ENCODE peak calls at places on chromosomes 13 and 19, in seven cellular contexts. One of them, this sample, is unnamed.

GRCh38 chr13:77860621-77861020 is 58.0 kb downstream of the EDNRB start:
- DNase-seq in Peyer's patch: no peak
- DNase-seq in H9: no peak
- DNase-seq in GM23338: no peak
- DNase-seq in HFF-Myc: no peak
- DNase-seq in Panc1: no peak
- DNase-seq in choroid plexus epithelial cell: peak
- DNase-seq in this sample: no peak

GRCh38 chr19:12065100-12065538 is 588 bp downstream of the ZNF844 start:
- DNase-seq in Peyer's patch: no peak
- DNase-seq in H9: no peak
- DNase-seq in GM23338: peak
- DNase-seq in HFF-Myc: no peak
- DNase-seq in Panc1: no peak
- DNase-seq in choroid plexus epithelial cell: peak
- DNase-seq in this sample: no peak

GRCh38 chr13:23866420-23867026 is 22.7 kb downstream of the MIPEP start:
- DNase-seq in Peyer's patch: no peak
- DNase-seq in H9: no peak
- DNase-seq in GM23338: no peak
- DNase-seq in HFF-Myc: no peak
- DNase-seq in Panc1: no peak
- DNase-seq in choroid plexus epithelial cell: no peak
- DNase-seq in this sample: no peak

GRCh38 chr13:40597735-40598365 is 68.6 kb downstream of the FOXO1 start:
- DNase-seq in Peyer's patch: no peak
- DNase-seq in H9: no peak
- DNase-seq in GM23338: peak
- DNase-seq in HFF-Myc: no peak
- DNase-seq in Panc1: no peak
- DNase-seq in choroid plexus epithelial cell: no peak
- DNase-seq in this sample: no peak

GRCh38 chr19:746208-746819 is 4.6 kb upstream of the MISP start:
- DNase-seq in Peyer's patch: no peak
- DNase-seq in H9: no peak
- DNase-seq in GM23338: no peak
- DNase-seq in HFF-Myc: no peak
- DNase-seq in Panc1: no peak
- DNase-seq in choroid plexus epithelial cell: no peak
- DNase-seq in this sample: no peak

GRCh38 chr13:41601718-41602445 is 144.5 kb downstream of the RGCC start:
- DNase-seq in Peyer's patch: no peak
- DNase-seq in H9: no peak
- DNase-seq in GM23338: no peak
- DNase-seq in HFF-Myc: peak
- DNase-seq in Panc1: no peak
- DNase-seq in choroid plexus epithelial cell: no peak
- DNase-seq in this sample: no peak

GRCh38 chr13:92592757-92593156 is 633.9 kb upstream of the GPC6 start:
- DNase-seq in Peyer's patch: no peak
- DNase-seq in H9: no peak
- DNase-seq in GM23338: no peak
- DNase-seq in HFF-Myc: no peak
- DNase-seq in Panc1: no peak
- DNase-seq in choroid plexus epithelial cell: no peak
- DNase-seq in this sample: no peak

GRCh38 chr13:50277127-50277526 is 261.9 kb downstream of the KCNRG start:
- DNase-seq in Peyer's patch: no peak
- DNase-seq in H9: no peak
- DNase-seq in GM23338: no peak
- DNase-seq in HFF-Myc: no peak
- DNase-seq in Panc1: no peak
- DNase-seq in choroid plexus epithelial cell: no peak
- DNase-seq in this sample: no peak

GRCh38 chr19:49665301-49666119 is at the start of the genes BCL2L12 and IRF3:
- DNase-seq in Peyer's patch: peak
- DNase-seq in H9: peak
- DNase-seq in GM23338: peak
- DNase-seq in HFF-Myc: peak
- DNase-seq in Panc1: no peak
- DNase-seq in choroid plexus epithelial cell: peak
- DNase-seq in this sample: peak

GRCh38 chr19:49666120-49666444 is 349 bp downstream of the BCL2L12 start:
- DNase-seq in Peyer's patch: no peak
- DNase-seq in H9: no peak
- DNase-seq in GM23338: peak
- DNase-seq in HFF-Myc: no peak
- DNase-seq in Panc1: no peak
- DNase-seq in choroid plexus epithelial cell: no peak
- DNase-seq in this sample: no peak

GRCh38 chr19:49663224-49663623 is 2.4 kb downstream of the IRF3 start:
- DNase-seq in Peyer's patch: no peak
- DNase-seq in H9: no peak
- DNase-seq in GM23338: no peak
- DNase-seq in HFF-Myc: no peak
- DNase-seq in Panc1: no peak
- DNase-seq in choroid plexus epithelial cell: no peak
- DNase-seq in this sample: no peak

GRCh38 chr19:49662011-49662410 is 3.6 kb downstream of the IRF3 start:
- DNase-seq in Peyer's patch: no peak
- DNase-seq in H9: no peak
- DNase-seq in GM23338: no peak
- DNase-seq in HFF-Myc: no peak
- DNase-seq in Panc1: no peak
- DNase-seq in choroid plexus epithelial cell: no peak
- DNase-seq in this sample: no peak

GRCh38 chr19:49664171-49665070 is 1.2 kb downstream of the IRF3 start:
- DNase-seq in Peyer's patch: peak
- DNase-seq in H9: peak
- DNase-seq in GM23338: peak
- DNase-seq in HFF-Myc: no peak
- DNase-seq in Panc1: no peak
- DNase-seq in choroid plexus epithelial cell: peak
- DNase-seq in this sample: peak
- TF ChIP-seq CTCF in Peyer's patch: peak
- TF ChIP-seq CTCF in H9: peak
- TF ChIP-seq CTCF in GM23338: no peak
- TF ChIP-seq CTCF in HFF-Myc: no peak
- TF ChIP-seq CTCF in Panc1: no peak
- TF ChIP-seq CTCF in choroid plexus epithelial cell: peak
- TF ChIP-seq CTCF in this sample: no peak

GRCh38 chr19:36489920-36490415 is 607 bp upstream of the ZNF566 start:
- DNase-seq in Peyer's patch: peak
- DNase-seq in H9: peak
- DNase-seq in GM23338: peak
- DNase-seq in HFF-Myc: peak
- DNase-seq in Panc1: peak
- DNase-seq in choroid plexus epithelial cell: peak
- DNase-seq in this sample: no peak

GRCh38 chr19:36483653-36484052 is 5.7 kb downstream of the ZNF566 start:
- DNase-seq in Peyer's patch: no peak
- DNase-seq in H9: no peak
- DNase-seq in GM23338: no peak
- DNase-seq in HFF-Myc: no peak
- DNase-seq in Panc1: no peak
- DNase-seq in choroid plexus epithelial cell: no peak
- DNase-seq in this sample: no peak

GRCh38 chr19:36489139-36489919 is at the start of gene ZNF566:
- DNase-seq in Peyer's patch: peak
- DNase-seq in H9: peak
- DNase-seq in GM23338: peak
- DNase-seq in HFF-Myc: peak
- DNase-seq in Panc1: peak
- DNase-seq in choroid plexus epithelial cell: peak
- DNase-seq in this sample: peak

GRCh38 chr19:36488118-36488815 is 1.1 kb downstream of the ZNF566 start:
- DNase-seq in Peyer's patch: no peak
- DNase-seq in H9: no peak
- DNase-seq in GM23338: no peak
- DNase-seq in HFF-Myc: no peak
- DNase-seq in Panc1: no peak
- DNase-seq in choroid plexus epithelial cell: no peak
- DNase-seq in this sample: no peak

GRCh38 chr19:36488816-36489138 is 584 bp downstream of the ZNF566 start:
- DNase-seq in Peyer's patch: peak
- DNase-seq in H9: no peak
- DNase-seq in GM23338: no peak
- DNase-seq in HFF-Myc: peak
- DNase-seq in Panc1: no peak
- DNase-seq in choroid plexus epithelial cell: no peak
- DNase-seq in this sample: no peak
- TF ChIP-seq CTCF in Peyer's patch: no peak
- TF ChIP-seq CTCF in H9: no peak
- TF ChIP-seq CTCF in GM23338: no peak
- TF ChIP-seq CTCF in HFF-Myc: no peak
- TF ChIP-seq CTCF in Panc1: no peak
- TF ChIP-seq CTCF in choroid plexus epithelial cell: no peak
- TF ChIP-seq CTCF in this sample: no peak

GRCh38 chr13:74883834-74884233 is 598.1 kb downstream of the TBC1D4 start:
- DNase-seq in Peyer's patch: no peak
- DNase-seq in H9: no peak
- DNase-seq in GM23338: peak
- DNase-seq in HFF-Myc: no peak
- DNase-seq in Panc1: no peak
- DNase-seq in choroid plexus epithelial cell: peak
- DNase-seq in this sample: no peak
- TF ChIP-seq CTCF in Peyer's patch: no peak
- TF ChIP-seq CTCF in H9: peak
- TF ChIP-seq CTCF in GM23338: peak
- TF ChIP-seq CTCF in HFF-Myc: peak
- TF ChIP-seq CTCF in Panc1: no peak
- TF ChIP-seq CTCF in choroid plexus epithelial cell: peak
- TF ChIP-seq CTCF in this sample: no peak

DNA sequence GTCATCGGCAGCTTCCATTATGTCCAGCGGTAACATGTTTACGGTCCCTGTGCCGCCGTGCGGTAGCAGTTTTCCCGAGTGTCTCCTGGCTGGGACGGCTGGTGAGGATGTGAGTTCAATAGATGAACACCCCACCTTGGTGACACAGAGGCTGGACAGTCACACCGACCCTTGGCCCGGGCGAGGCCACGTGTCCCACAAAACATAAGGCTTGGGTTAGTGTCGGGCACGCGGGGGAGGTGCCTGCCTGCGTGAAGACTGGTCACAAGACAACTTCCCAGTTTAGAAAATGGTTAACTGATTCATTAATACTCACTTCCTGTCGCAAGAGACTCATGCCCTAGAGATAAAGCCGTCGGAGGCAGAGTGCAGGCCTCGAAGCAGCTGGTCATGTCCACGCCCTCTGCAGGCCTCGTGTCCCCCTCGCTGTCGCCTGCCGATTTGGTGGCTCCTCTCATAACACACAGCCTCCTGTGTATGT is 17.2 kb downstream of the RASA3 start:
- DNase-seq in Peyer's patch: peak
- DNase-seq in H9: no peak
- DNase-seq in GM23338: no peak
- DNase-seq in HFF-Myc: no peak
- DNase-seq in Panc1: no peak
- DNase-seq in choroid plexus epithelial cell: peak
- DNase-seq in this sample: no peak
- TF ChIP-seq CTCF in Peyer's patch: peak
- TF ChIP-seq CTCF in H9: no peak
- TF ChIP-seq CTCF in GM23338: no peak
- TF ChIP-seq CTCF in HFF-Myc: peak
- TF ChIP-seq CTCF in Panc1: no peak
- TF ChIP-seq CTCF in choroid plexus epithelial cell: peak
- TF ChIP-seq CTCF in this sample: no peak

GRCh38 chr13:113077566-113077952 is 28.0 kb upstream of the F7 start:
- DNase-seq in Peyer's patch: no peak
- DNase-seq in H9: no peak
- DNase-seq in GM23338: no peak
- DNase-seq in HFF-Myc: no peak
- DNase-seq in Panc1: no peak
- DNase-seq in choroid plexus epithelial cell: no peak
- DNase-seq in this sample: no peak
- TF ChIP-seq CTCF in Peyer's patch: no peak
- TF ChIP-seq CTCF in H9: no peak
- TF ChIP-seq CTCF in GM23338: no peak
- TF ChIP-seq CTCF in HFF-Myc: no peak
- TF ChIP-seq CTCF in Panc1: no peak
- TF ChIP-seq CTCF in choroid plexus epithelial cell: no peak
- TF ChIP-seq CTCF in this sample: no peak

GRCh38 chr19:53019684-53020083 is 6.0 kb downstream of the ERVV-1 start:
- DNase-seq in Peyer's patch: peak
- DNase-seq in H9: peak
- DNase-seq in GM23338: peak
- DNase-seq in HFF-Myc: no peak
- DNase-seq in Panc1: no peak
- DNase-seq in choroid plexus epithelial cell: peak
- DNase-seq in this sample: no peak
- TF ChIP-seq CTCF in Peyer's patch: no peak
- TF ChIP-seq CTCF in H9: peak
- TF ChIP-seq CTCF in GM23338: peak
- TF ChIP-seq CTCF in HFF-Myc: no peak
- TF ChIP-seq CTCF in Panc1: peak
- TF ChIP-seq CTCF in choroid plexus epithelial cell: peak
- TF ChIP-seq CTCF in this sample: no peak

GRCh38 chr19:43762814-43763213 is 8.1 kb upstream of the SMG9 start:
- DNase-seq in Peyer's patch: no peak
- DNase-seq in H9: no peak
- DNase-seq in GM23338: no peak
- DNase-seq in HFF-Myc: no peak
- DNase-seq in Panc1: no peak
- DNase-seq in choroid plexus epithelial cell: no peak
- DNase-seq in this sample: no peak

GRCh38 chr19:43763473-43763939 is 8.7 kb upstream of the SMG9 start:
- DNase-seq in Peyer's patch: no peak
- DNase-seq in H9: no peak
- DNase-seq in GM23338: no peak
- DNase-seq in HFF-Myc: no peak
- DNase-seq in Panc1: no peak
- DNase-seq in choroid plexus epithelial cell: peak
- DNase-seq in this sample: no peak

GRCh38 chr19:43755256-43755801 is 567 bp upstream of the SMG9 start:
- DNase-seq in Peyer's patch: peak
- DNase-seq in H9: peak
- DNase-seq in GM23338: peak
- DNase-seq in HFF-Myc: no peak
- DNase-seq in Panc1: no peak
- DNase-seq in choroid plexus epithelial cell: peak
- DNase-seq in this sample: peak

GRCh38 chr19:43760941-43761340 is 6.2 kb upstream of the SMG9 start:
- DNase-seq in Peyer's patch: no peak
- DNase-seq in H9: no peak
- DNase-seq in GM23338: no peak
- DNase-seq in HFF-Myc: no peak
- DNase-seq in Panc1: no peak
- DNase-seq in choroid plexus epithelial cell: peak
- DNase-seq in this sample: no peak

GRCh38 chr19:43759515-43759914 is 4.8 kb upstream of the SMG9 start:
- DNase-seq in Peyer's patch: no peak
- DNase-seq in H9: no peak
- DNase-seq in GM23338: peak
- DNase-seq in HFF-Myc: peak
- DNase-seq in Panc1: no peak
- DNase-seq in choroid plexus epithelial cell: peak
- DNase-seq in this sample: no peak
- TF ChIP-seq CTCF in Peyer's patch: no peak
- TF ChIP-seq CTCF in H9: peak
- TF ChIP-seq CTCF in GM23338: peak
- TF ChIP-seq CTCF in HFF-Myc: peak
- TF ChIP-seq CTCF in Panc1: no peak
- TF ChIP-seq CTCF in choroid plexus epithelial cell: peak
- TF ChIP-seq CTCF in this sample: no peak

GRCh38 chr19:3369337-3370213 is 3.2 kb downstream of the NFIC start:
- DNase-seq in Peyer's patch: no peak
- DNase-seq in H9: peak
- DNase-seq in GM23338: peak
- DNase-seq in HFF-Myc: no peak
- DNase-seq in Panc1: no peak
- DNase-seq in choroid plexus epithelial cell: peak
- DNase-seq in this sample: no peak
- TF ChIP-seq CTCF in Peyer's patch: no peak
- TF ChIP-seq CTCF in H9: peak
- TF ChIP-seq CTCF in GM23338: peak
- TF ChIP-seq CTCF in HFF-Myc: no peak
- TF ChIP-seq CTCF in Panc1: no peak
- TF ChIP-seq CTCF in choroid plexus epithelial cell: peak
- TF ChIP-seq CTCF in this sample: no peak